ENCODE peak calls at places on chromosomes 1 and 21, in five cellular contexts. One of them, this sample, is unnamed.

GRCh38 chr1:64006276-64007051 is 197.0 kb upstream of the UBE2U start:
- DNase-seq in HepG2: peak
- DNase-seq in PC-9: peak
- DNase-seq in hepatocyte: peak
- DNase-seq in GM23338: no peak
- DNase-seq in this sample: peak

GRCh38 chr1:205613854-205614412 is 17.9 kb downstream of the ELK4 start:
- DNase-seq in hepatocyte: no peak
- DNase-seq in PC-9: no peak
- DNase-seq in HepG2: no peak
- DNase-seq in GM23338: no peak
- DNase-seq in this sample: no peak

GRCh38 chr21:34693192-34693810 is 24.5 kb downstream of the CLIC6 start:
- DNase-seq in GM23338: peak
- DNase-seq in hepatocyte: peak
- DNase-seq in HepG2: peak
- DNase-seq in PC-9: peak
- DNase-seq in this sample: peak

GRCh38 chr1:41109316-41110263 is 88.1 kb upstream of the SLFNL1 start:
- DNase-seq in PC-9: peak
- DNase-seq in hepatocyte: peak
- DNase-seq in GM23338: peak
- DNase-seq in HepG2: peak
- DNase-seq in this sample: peak

GRCh38 chr1:47932744-47933143 is 64.4 kb downstream of the TRABD2B start:
- DNase-seq in HepG2: no peak
- DNase-seq in GM23338: no peak
- DNase-seq in hepatocyte: no peak
- DNase-seq in PC-9: no peak
- DNase-seq in this sample: no peak

GRCh38 chr1:40848530-40849189 is 13.5 kb downstream of the CITED4 start:
- DNase-seq in PC-9: peak
- DNase-seq in HepG2: peak
- DNase-seq in GM23338: peak
- DNase-seq in hepatocyte: peak
- DNase-seq in this sample: peak

GRCh38 chr1:76379506-76379905 is 305.0 kb downstream of the ST6GALNAC3 start:
- DNase-seq in GM23338: no peak
- DNase-seq in HepG2: no peak
- DNase-seq in PC-9: no peak
- DNase-seq in hepatocyte: no peak
- DNase-seq in this sample: no peak

GRCh38 chr1:151479462-151479861 is 20.2 kb upstream of the POGZ start:
- DNase-seq in hepatocyte: no peak
- DNase-seq in HepG2: no peak
- DNase-seq in PC-9: no peak
- DNase-seq in GM23338: no peak
- DNase-seq in this sample: no peak

GRCh38 chr1:246797157-246797556 is 72.9 kb downstream of the SCCPDH start:
- DNase-seq in HepG2: no peak
- DNase-seq in PC-9: no peak
- DNase-seq in hepatocyte: no peak
- DNase-seq in GM23338: no peak
- DNase-seq in this sample: no peak

GRCh38 chr21:33373451-33373850 is 29.8 kb upstream of the IFNGR2 start:
- DNase-seq in HepG2: no peak
- DNase-seq in hepatocyte: no peak
- DNase-seq in GM23338: no peak
- DNase-seq in PC-9: peak
- DNase-seq in this sample: peak

GRCh38 chr1:115840615-115841460 is at the start of gene NHLH2:
- DNase-seq in PC-9: no peak
- DNase-seq in hepatocyte: no peak
- DNase-seq in GM23338: no peak
- DNase-seq in HepG2: no peak
- DNase-seq in this sample: no peak
- TF ChIP-seq EZH2 in PC-9: no peak
- TF ChIP-seq EZH2 in hepatocyte: no peak
- TF ChIP-seq EZH2 in GM23338: no peak
- TF ChIP-seq EZH2 in HepG2: no peak
- TF ChIP-seq EZH2 in this sample: no peak

DNA sequence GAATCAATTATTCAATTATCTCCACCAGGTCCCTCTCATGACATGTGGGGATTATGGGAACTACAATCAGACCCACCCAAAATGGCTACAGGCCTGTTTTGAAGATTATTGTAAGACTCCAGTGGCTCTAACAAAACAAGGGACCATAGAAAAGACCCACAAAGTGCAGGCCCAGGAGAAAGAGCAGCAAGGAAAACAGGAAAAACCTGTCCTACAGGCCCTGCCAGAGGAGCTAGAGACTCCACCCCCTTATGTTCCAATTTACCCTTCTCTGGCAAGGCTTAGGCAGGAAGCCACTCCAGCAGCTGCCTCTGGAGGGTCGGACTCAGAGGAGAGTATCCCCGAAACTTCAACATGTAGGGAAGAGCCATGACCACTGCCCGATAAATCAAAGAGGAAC is 96.5 kb downstream of the LIPI start:
- DNase-seq in HepG2: no peak
- DNase-seq in hepatocyte: peak
- DNase-seq in GM23338: peak
- DNase-seq in PC-9: peak
- DNase-seq in this sample: peak
- TF ChIP-seq EZH2 in HepG2: no peak
- TF ChIP-seq EZH2 in hepatocyte: no peak
- TF ChIP-seq EZH2 in GM23338: no peak
- TF ChIP-seq EZH2 in PC-9: no peak
- TF ChIP-seq EZH2 in this sample: no peak

GRCh38 chr1:58209578-58209977 is 336.9 kb downstream of the OMA1 start:
- DNase-seq in hepatocyte: no peak
- DNase-seq in GM23338: no peak
- DNase-seq in HepG2: no peak
- DNase-seq in PC-9: no peak
- DNase-seq in this sample: no peak
- TF ChIP-seq EZH2 in hepatocyte: no peak
- TF ChIP-seq EZH2 in GM23338: no peak
- TF ChIP-seq EZH2 in HepG2: no peak
- TF ChIP-seq EZH2 in PC-9: no peak
- TF ChIP-seq EZH2 in this sample: no peak

GRCh38 chr1:74689800-74690696 is 16.5 kb upstream of the ERICH3 start:
- DNase-seq in GM23338: peak
- DNase-seq in hepatocyte: peak
- DNase-seq in HepG2: peak
- DNase-seq in PC-9: peak
- DNase-seq in this sample: peak

GRCh38 chr1:74684301-74684700 is 10.7 kb upstream of the ERICH3 start:
- DNase-seq in HepG2: no peak
- DNase-seq in GM23338: no peak
- DNase-seq in hepatocyte: no peak
- DNase-seq in PC-9: no peak
- DNase-seq in this sample: no peak

GRCh38 chr1:74683656-74684055 is 10.1 kb upstream of the ERICH3 start:
- DNase-seq in HepG2: no peak
- DNase-seq in GM23338: no peak
- DNase-seq in hepatocyte: no peak
- DNase-seq in PC-9: no peak
- DNase-seq in this sample: no peak

GRCh38 chr1:74690909-74691308 is 17.3 kb upstream of the ERICH3 start:
- DNase-seq in PC-9: no peak
- DNase-seq in HepG2: no peak
- DNase-seq in hepatocyte: no peak
- DNase-seq in GM23338: no peak
- DNase-seq in this sample: no peak

DNA sequence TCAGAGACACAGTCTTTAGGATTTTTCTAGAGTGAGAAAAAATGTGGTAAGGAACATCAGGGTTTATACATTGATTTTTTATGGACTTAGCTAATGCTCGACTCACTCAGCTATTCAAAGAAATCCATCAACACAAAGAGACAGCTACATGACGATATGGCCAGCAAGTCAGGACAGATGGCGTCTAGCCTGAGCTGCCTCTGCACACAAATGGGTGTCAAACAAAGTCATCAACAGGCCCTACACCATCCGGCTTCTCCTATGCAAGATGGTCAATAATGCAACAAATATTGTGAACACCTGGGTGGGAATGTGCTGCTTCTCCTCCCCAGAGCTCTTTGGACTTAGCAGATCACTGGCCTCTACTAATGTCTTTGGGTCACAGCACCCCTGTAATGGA is 13.3 kb upstream of the ERICH3 start:
- DNase-seq in GM23338: no peak
- DNase-seq in PC-9: no peak
- DNase-seq in hepatocyte: no peak
- DNase-seq in HepG2: no peak
- DNase-seq in this sample: no peak
- TF ChIP-seq EZH2 in GM23338: no peak
- TF ChIP-seq EZH2 in PC-9: no peak
- TF ChIP-seq EZH2 in hepatocyte: no peak
- TF ChIP-seq EZH2 in HepG2: no peak
- TF ChIP-seq EZH2 in this sample: no peak

GRCh38 chr1:37752213-37752582 is 12.7 kb downstream of the EPHA10 start:
- DNase-seq in PC-9: no peak
- DNase-seq in HepG2: no peak
- DNase-seq in GM23338: no peak
- DNase-seq in hepatocyte: no peak
- DNase-seq in this sample: no peak
- TF ChIP-seq EZH2 in PC-9: no peak
- TF ChIP-seq EZH2 in HepG2: no peak
- TF ChIP-seq EZH2 in GM23338: peak
- TF ChIP-seq EZH2 in hepatocyte: no peak
- TF ChIP-seq EZH2 in this sample: peak

GRCh38 chr1:235648954-235649721 is 446 bp downstream of the GNG4 start:
- DNase-seq in HepG2: peak
- DNase-seq in hepatocyte: peak
- DNase-seq in PC-9: peak
- DNase-seq in GM23338: peak
- DNase-seq in this sample: peak
- TF ChIP-seq EZH2 in HepG2: no peak
- TF ChIP-seq EZH2 in hepatocyte: no peak
- TF ChIP-seq EZH2 in PC-9: no peak
- TF ChIP-seq EZH2 in GM23338: no peak
- TF ChIP-seq EZH2 in this sample: no peak

GRCh38 chr1:18646776-18647410 is 16.2 kb downstream of the PAX7 start:
- DNase-seq in PC-9: no peak
- DNase-seq in HepG2: no peak
- DNase-seq in hepatocyte: no peak
- DNase-seq in GM23338: peak
- DNase-seq in this sample: no peak
- TF ChIP-seq EZH2 in PC-9: no peak
- TF ChIP-seq EZH2 in HepG2: no peak
- TF ChIP-seq EZH2 in hepatocyte: no peak
- TF ChIP-seq EZH2 in GM23338: peak
- TF ChIP-seq EZH2 in this sample: peak

GRCh38 chr1:37477946-37478345 is 3.6 kb downstream of the ZC3H12A start:
- DNase-seq in PC-9: no peak
- DNase-seq in HepG2: no peak
- DNase-seq in GM23338: no peak
- DNase-seq in hepatocyte: peak
- DNase-seq in this sample: peak
- TF ChIP-seq EZH2 in PC-9: no peak
- TF ChIP-seq EZH2 in HepG2: no peak
- TF ChIP-seq EZH2 in GM23338: no peak
- TF ChIP-seq EZH2 in hepatocyte: no peak
- TF ChIP-seq EZH2 in this sample: no peak

GRCh38 chr1:23424171-23424959 is at the start of gene TCEA3:
- DNase-seq in HepG2: peak
- DNase-seq in hepatocyte: peak
- DNase-seq in PC-9: no peak
- DNase-seq in GM23338: peak
- DNase-seq in this sample: no peak
- TF ChIP-seq EZH2 in HepG2: no peak
- TF ChIP-seq EZH2 in hepatocyte: no peak
- TF ChIP-seq EZH2 in PC-9: no peak
- TF ChIP-seq EZH2 in GM23338: peak
- TF ChIP-seq EZH2 in this sample: no peak

GRCh38 chr1:6243993-6244392 is at the start of gene HES3:
- DNase-seq in hepatocyte: no peak
- DNase-seq in PC-9: no peak
- DNase-seq in HepG2: no peak
- DNase-seq in GM23338: peak
- DNase-seq in this sample: no peak
- TF ChIP-seq EZH2 in hepatocyte: no peak
- TF ChIP-seq EZH2 in PC-9: no peak
- TF ChIP-seq EZH2 in HepG2: no peak
- TF ChIP-seq EZH2 in GM23338: no peak
- TF ChIP-seq EZH2 in this sample: no peak

This sample was measured in mammary epithelial cell.